ENCODE peak calls at places on chromosomes 13 and 19, in eight cellular contexts. One of them, this sample, is unnamed.
A peak's percentile ranks its signal among the peaks of the same experiment; 100 is the strongest.

GRCh38 chr19:13138916-13139198 is 11.3 kb downstream of the STX10 start:
- DNase-seq in CD8-positive, alpha-beta T cell: no peak
- DNase-seq in CD4-positive, CD25-positive, alpha-beta regulatory T cell: no peak
- DNase-seq in PC-3: no peak
- DNase-seq in epithelial cell of prostate: no peak
- DNase-seq in left ventricle myocardium inferior: no peak
- DNase-seq in lower lobe of right lung: no peak
- DNase-seq in SK-N-SH: no peak
- DNase-seq in this sample: no peak

GRCh38 chr13:50119593-50119992 is 104.3 kb downstream of the KCNRG start:
- DNase-seq in PC-3: no peak
- DNase-seq in SK-N-SH: peak; percentile 48
- DNase-seq in CD8-positive, alpha-beta T cell: no peak
- DNase-seq in lower lobe of right lung: no peak
- DNase-seq in epithelial cell of prostate: no peak
- DNase-seq in CD4-positive, CD25-positive, alpha-beta regulatory T cell: peak; percentile 13
- DNase-seq in left ventricle myocardium inferior: no peak
- DNase-seq in this sample: no peak

GRCh38 chr19:13042443-13043130 is 47.3 kb downstream of the NFIX start:
- DNase-seq in CD4-positive, CD25-positive, alpha-beta regulatory T cell: no peak
- DNase-seq in SK-N-SH: no peak
- DNase-seq in CD8-positive, alpha-beta T cell: no peak
- DNase-seq in epithelial cell of prostate: no peak
- DNase-seq in left ventricle myocardium inferior: no peak
- DNase-seq in lower lobe of right lung: no peak
- DNase-seq in PC-3: no peak
- DNase-seq in this sample: no peak

GRCh38 chr19:13006431-13007281 is 11.4 kb downstream of the NFIX start:
- DNase-seq in CD8-positive, alpha-beta T cell: no peak
- DNase-seq in left ventricle myocardium inferior: no peak
- DNase-seq in epithelial cell of prostate: no peak
- DNase-seq in lower lobe of right lung: no peak
- DNase-seq in PC-3: no peak
- DNase-seq in CD4-positive, CD25-positive, alpha-beta regulatory T cell: no peak
- DNase-seq in SK-N-SH: peak; percentile 27
- DNase-seq in this sample: no peak

GRCh38 chr13:110433014-110433413 is 125.9 kb downstream of the COL4A2 start:
- DNase-seq in PC-3: no peak
- DNase-seq in CD4-positive, CD25-positive, alpha-beta regulatory T cell: no peak
- DNase-seq in lower lobe of right lung: no peak
- DNase-seq in epithelial cell of prostate: no peak
- DNase-seq in SK-N-SH: peak; percentile 81
- DNase-seq in CD8-positive, alpha-beta T cell: no peak
- DNase-seq in left ventricle myocardium inferior: peak; percentile 61
- DNase-seq in this sample: no peak

GRCh38 chr13:74758188-74758587 is 624.0 kb upstream of the KLF12 start:
- DNase-seq in CD4-positive, CD25-positive, alpha-beta regulatory T cell: no peak
- DNase-seq in lower lobe of right lung: no peak
- DNase-seq in SK-N-SH: no peak
- DNase-seq in CD8-positive, alpha-beta T cell: no peak
- DNase-seq in epithelial cell of prostate: no peak
- DNase-seq in left ventricle myocardium inferior: no peak
- DNase-seq in PC-3: no peak
- DNase-seq in this sample: no peak

GRCh38 chr13:96762876-96763275 is 231.4 kb downstream of the OXGR1 start:
- DNase-seq in PC-3: no peak
- DNase-seq in left ventricle myocardium inferior: no peak
- DNase-seq in epithelial cell of prostate: peak; percentile 14
- DNase-seq in CD8-positive, alpha-beta T cell: no peak
- DNase-seq in CD4-positive, CD25-positive, alpha-beta regulatory T cell: no peak
- DNase-seq in lower lobe of right lung: no peak
- DNase-seq in SK-N-SH: no peak
- DNase-seq in this sample: no peak

GRCh38 chr19:35470128-35470527 is 20.1 kb downstream of the KRTDAP start:
- DNase-seq in PC-3: no peak
- DNase-seq in CD8-positive, alpha-beta T cell: no peak
- DNase-seq in SK-N-SH: no peak
- DNase-seq in lower lobe of right lung: no peak
- DNase-seq in CD4-positive, CD25-positive, alpha-beta regulatory T cell: no peak
- DNase-seq in epithelial cell of prostate: no peak
- DNase-seq in left ventricle myocardium inferior: no peak
- DNase-seq in this sample: no peak

GRCh38 chr19:57887195-57887941 is 1.5 kb downstream of the ZNF814 start:
- DNase-seq in left ventricle myocardium inferior: no peak
- DNase-seq in epithelial cell of prostate: no peak
- DNase-seq in SK-N-SH: no peak
- DNase-seq in CD4-positive, CD25-positive, alpha-beta regulatory T cell: no peak
- DNase-seq in CD8-positive, alpha-beta T cell: no peak
- DNase-seq in PC-3: no peak
- DNase-seq in lower lobe of right lung: no peak
- DNase-seq in this sample: no peak
- H3K27ac ChIP-seq in left ventricle myocardium inferior: peak overlapping the region; percentile 85
- H3K27ac ChIP-seq in epithelial cell of prostate: peak overlapping the region; percentile 46
- H3K27ac ChIP-seq in SK-N-SH: no peak overlapping the region
- H3K27ac ChIP-seq in CD4-positive, CD25-positive, alpha-beta regulatory T cell: no peak overlapping the region
- H3K27ac ChIP-seq in CD8-positive, alpha-beta T cell: no peak overlapping the region
- H3K27ac ChIP-seq in PC-3: no peak overlapping the region
- H3K27ac ChIP-seq in lower lobe of right lung: no peak overlapping the region
- H3K27ac ChIP-seq in this sample: no peak overlapping the region

GRCh38 chr13:35763805-35764170 is 287.3 kb upstream of the MAB21L1 start:
- DNase-seq in PC-3: no peak
- DNase-seq in epithelial cell of prostate: no peak
- DNase-seq in SK-N-SH: no peak
- DNase-seq in CD8-positive, alpha-beta T cell: no peak
- DNase-seq in CD4-positive, CD25-positive, alpha-beta regulatory T cell: no peak
- DNase-seq in lower lobe of right lung: no peak
- DNase-seq in left ventricle myocardium inferior: no peak
- DNase-seq in this sample: no peak

GRCh38 chr13:35764359-35765015 is 288.0 kb upstream of the MAB21L1 start:
- DNase-seq in PC-3: no peak
- DNase-seq in left ventricle myocardium inferior: no peak
- DNase-seq in CD8-positive, alpha-beta T cell: no peak
- DNase-seq in CD4-positive, CD25-positive, alpha-beta regulatory T cell: no peak
- DNase-seq in lower lobe of right lung: no peak
- DNase-seq in epithelial cell of prostate: no peak
- DNase-seq in SK-N-SH: no peak
- DNase-seq in this sample: no peak

GRCh38 chr13:35763060-35763804 is 286.7 kb upstream of the MAB21L1 start:
- DNase-seq in CD4-positive, CD25-positive, alpha-beta regulatory T cell: no peak
- DNase-seq in CD8-positive, alpha-beta T cell: no peak
- DNase-seq in PC-3: no peak
- DNase-seq in epithelial cell of prostate: no peak
- DNase-seq in SK-N-SH: no peak
- DNase-seq in lower lobe of right lung: no peak
- DNase-seq in left ventricle myocardium inferior: no peak
- DNase-seq in this sample: no peak

GRCh38 chr13:35760678-35761308 is 284.3 kb upstream of the MAB21L1 start:
- DNase-seq in left ventricle myocardium inferior: no peak
- DNase-seq in CD4-positive, CD25-positive, alpha-beta regulatory T cell: no peak
- DNase-seq in CD8-positive, alpha-beta T cell: no peak
- DNase-seq in lower lobe of right lung: no peak
- DNase-seq in PC-3: no peak
- DNase-seq in epithelial cell of prostate: no peak
- DNase-seq in SK-N-SH: no peak
- DNase-seq in this sample: no peak

DNA sequence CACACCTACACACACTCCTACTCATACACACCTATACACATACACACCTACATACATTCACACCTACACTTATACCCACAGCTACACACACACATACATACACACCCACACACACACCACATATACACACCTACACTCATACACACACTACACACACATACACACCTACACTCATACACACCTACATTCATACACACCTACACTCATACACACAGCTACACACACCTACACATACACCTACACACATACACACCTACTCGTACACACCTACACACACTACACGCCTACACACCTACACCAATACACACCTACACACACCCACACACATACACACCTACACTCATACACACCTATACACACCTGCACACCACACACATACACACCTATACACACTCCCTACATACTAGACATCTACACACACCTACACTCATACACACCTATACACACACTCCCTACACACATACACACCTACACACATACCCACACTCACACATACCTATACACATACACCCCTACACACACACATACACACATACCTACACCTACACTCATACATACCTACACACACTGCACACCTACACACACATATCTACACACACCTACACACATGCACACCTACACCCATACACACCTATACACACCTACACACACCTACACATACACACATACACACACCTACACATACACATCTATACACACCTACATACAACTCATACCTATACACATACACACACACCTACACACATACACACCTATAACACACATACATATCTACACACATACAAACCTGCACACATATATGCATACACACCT is 285.2 kb upstream of the MAB21L1 start:
- DNase-seq in PC-3: no peak
- DNase-seq in lower lobe of right lung: no peak
- DNase-seq in CD4-positive, CD25-positive, alpha-beta regulatory T cell: no peak
- DNase-seq in left ventricle myocardium inferior: no peak
- DNase-seq in SK-N-SH: no peak
- DNase-seq in epithelial cell of prostate: no peak
- DNase-seq in CD8-positive, alpha-beta T cell: no peak
- DNase-seq in this sample: no peak
- H3K27ac ChIP-seq in PC-3: no peak overlapping the region
- H3K27ac ChIP-seq in lower lobe of right lung: no peak overlapping the region
- H3K27ac ChIP-seq in CD4-positive, CD25-positive, alpha-beta regulatory T cell: no peak overlapping the region
- H3K27ac ChIP-seq in left ventricle myocardium inferior: no peak overlapping the region
- H3K27ac ChIP-seq in SK-N-SH: no peak overlapping the region
- H3K27ac ChIP-seq in epithelial cell of prostate: no peak overlapping the region
- H3K27ac ChIP-seq in CD8-positive, alpha-beta T cell: no peak overlapping the region
- H3K27ac ChIP-seq in this sample: no peak overlapping the region

GRCh38 chr19:55474269-55475265 is 1.9 kb upstream of the ZNF628 start:
- DNase-seq in epithelial cell of prostate: peak; percentile 44
- DNase-seq in left ventricle myocardium inferior: no peak
- DNase-seq in lower lobe of right lung: no peak
- DNase-seq in CD8-positive, alpha-beta T cell: no peak
- DNase-seq in SK-N-SH: no peak
- DNase-seq in CD4-positive, CD25-positive, alpha-beta regulatory T cell: no peak
- DNase-seq in PC-3: no peak
- DNase-seq in this sample: no peak
- H3K27ac ChIP-seq in epithelial cell of prostate: peak overlapping the region; percentile 89
- H3K27ac ChIP-seq in left ventricle myocardium inferior: no peak overlapping the region
- H3K27ac ChIP-seq in lower lobe of right lung: no peak overlapping the region
- H3K27ac ChIP-seq in CD8-positive, alpha-beta T cell: no peak overlapping the region
- H3K27ac ChIP-seq in SK-N-SH: no peak overlapping the region
- H3K27ac ChIP-seq in CD4-positive, CD25-positive, alpha-beta regulatory T cell: no peak overlapping the region
- H3K27ac ChIP-seq in PC-3: no peak overlapping the region
- H3K27ac ChIP-seq in this sample: no peak overlapping the region

GRCh38 chr19:58558066-58558622 is at the start of gene UBE2M:
- DNase-seq in CD4-positive, CD25-positive, alpha-beta regulatory T cell: peak; percentile 63
- DNase-seq in CD8-positive, alpha-beta T cell: no peak
- DNase-seq in SK-N-SH: no peak
- DNase-seq in PC-3: no peak
- DNase-seq in epithelial cell of prostate: no peak
- DNase-seq in left ventricle myocardium inferior: peak; percentile 58
- DNase-seq in lower lobe of right lung: peak; percentile 83
- DNase-seq in this sample: no peak

GRCh38 chr19:58557253-58558065 is 952 bp downstream of the UBE2M start:
- DNase-seq in CD8-positive, alpha-beta T cell: no peak
- DNase-seq in left ventricle myocardium inferior: peak; percentile 13
- DNase-seq in lower lobe of right lung: no peak
- DNase-seq in epithelial cell of prostate: no peak
- DNase-seq in CD4-positive, CD25-positive, alpha-beta regulatory T cell: no peak
- DNase-seq in SK-N-SH: no peak
- DNase-seq in PC-3: no peak
- DNase-seq in this sample: no peak

GRCh38 chr19:58555369-58555885 is 522 bp upstream of the CHMP2A start:
- DNase-seq in PC-3: no peak
- DNase-seq in CD4-positive, CD25-positive, alpha-beta regulatory T cell: no peak
- DNase-seq in SK-N-SH: no peak
- DNase-seq in lower lobe of right lung: no peak
- DNase-seq in epithelial cell of prostate: no peak
- DNase-seq in left ventricle myocardium inferior: peak; percentile 14
- DNase-seq in CD8-positive, alpha-beta T cell: no peak
- DNase-seq in this sample: no peak

GRCh38 chr19:58555920-58556632 is 1.2 kb upstream of the CHMP2A start:
- DNase-seq in left ventricle myocardium inferior: peak; percentile 20
- DNase-seq in CD4-positive, CD25-positive, alpha-beta regulatory T cell: no peak
- DNase-seq in PC-3: no peak
- DNase-seq in CD8-positive, alpha-beta T cell: no peak
- DNase-seq in SK-N-SH: no peak
- DNase-seq in lower lobe of right lung: no peak
- DNase-seq in epithelial cell of prostate: no peak
- DNase-seq in this sample: no peak

GRCh38 chr19:58556633-58557252 is 1.7 kb downstream of the UBE2M start:
- DNase-seq in epithelial cell of prostate: no peak
- DNase-seq in SK-N-SH: no peak
- DNase-seq in lower lobe of right lung: no peak
- DNase-seq in CD8-positive, alpha-beta T cell: no peak
- DNase-seq in left ventricle myocardium inferior: no peak
- DNase-seq in PC-3: no peak
- DNase-seq in CD4-positive, CD25-positive, alpha-beta regulatory T cell: no peak
- DNase-seq in this sample: no peak
- H3K27ac ChIP-seq in epithelial cell of prostate: peak overlapping the region; percentile 98
- H3K27ac ChIP-seq in SK-N-SH: peak overlapping the region; percentile 33
- H3K27ac ChIP-seq in lower lobe of right lung: peak overlapping the region; percentile 99
- H3K27ac ChIP-seq in CD8-positive, alpha-beta T cell: peak overlapping the region; percentile 64
- H3K27ac ChIP-seq in left ventricle myocardium inferior: peak overlapping the region; percentile 100
- H3K27ac ChIP-seq in PC-3: no peak overlapping the region
- H3K27ac ChIP-seq in CD4-positive, CD25-positive, alpha-beta regulatory T cell: peak overlapping the region; percentile 93
- H3K27ac ChIP-seq in this sample: peak overlapping the region; percentile 39